ENCODE peak calls at places on chromosomes 13 and 19, in eight cellular contexts. B, Q, D, Z, I, C, U and S are unnamed samples.
A peak's percentile ranks its signal among the peaks of the same experiment; 100 is the strongest.

GRCh38 chr19:37699057-37699456 is 20.5 kb downstream of the ZNF607 start:
- DNase-seq in I (no peak), B (no peak), D (no peak), U (no peak), Z (no peak), C (no peak), Q (no peak), S (no peak)

GRCh38 chr13:25375727-25376358 is 4.1 kb downstream of the ATP8A2 start:
- DNase-seq in I (peak; percentile 51), C (peak; percentile 20), U (peak; percentile 22), D (peak; percentile 72), Z (peak; percentile 63), Q (no peak), B (no peak), S (peak; percentile 46)

GRCh38 chr19:46271488-46272197 is 25.2 kb upstream of the HIF3A start:
- DNase-seq in B (no peak), C (peak; percentile 95), I (peak; percentile 35), Q (no peak), Z (peak; percentile 77), U (no peak), D (no peak), S (peak; percentile 70)

GRCh38 chr19:12494260-12494860 is 9.7 kb upstream of the ZNF709 start:
- DNase-seq in U (no peak), C (no peak), B (no peak), I (no peak), Q (no peak), Z (no peak), D (no peak), S (no peak)

GRCh38 chr19:46661735-46662592 is 982 bp upstream of the DACT3 start:
- DNase-seq in D (peak; percentile 90), I (peak; percentile 88), B (peak; percentile 90), Q (peak; percentile 90), Z (peak; percentile 80), C (peak; percentile 81), U (peak; percentile 81), S (peak; percentile 90)

GRCh38 chr13:40508112-40508511 is 158.3 kb downstream of the FOXO1 start:
- DNase-seq in D (no peak), I (peak; percentile 96), Z (no peak), U (no peak), Q (no peak), C (peak; percentile 32), B (no peak), S (peak; percentile 72)

GRCh38 chr13:69425235-69425634 is 682.4 kb upstream of the ATXN8OS start:
- DNase-seq in I (no peak), B (no peak), D (no peak), U (no peak), Q (no peak), C (no peak), Z (no peak), S (no peak)

GRCh38 chr13:45396548-45397095 is 21.6 kb downstream of the SLC25A30 start:
- DNase-seq in U (no peak), Z (no peak), B (no peak), D (no peak), I (peak; percentile 84), C (no peak), Q (no peak), S (no peak)

GRCh38 chr13:24747248-24748151 is 16.5 kb upstream of the RNF17 start:
- DNase-seq in B (no peak), I (peak; percentile 12), Z (no peak), C (no peak), D (no peak), Q (peak; percentile 64), U (no peak), S (no peak)

GRCh38 chr13:113152894-113153809 is 5.3 kb upstream of the PROZ start:
- DNase-seq in C (no peak), U (peak; percentile 56), Q (peak; percentile 74), D (peak; percentile 44), Z (peak; percentile 18), I (no peak), B (peak; percentile 79), S (peak; percentile 28)

GRCh38 chr19:41623360-41623759 is 3.5 kb downstream of the CEACAM4 start:
- DNase-seq in Z (no peak), U (no peak), Q (no peak), C (no peak), B (no peak), D (no peak), I (no peak), S (no peak)

GRCh38 chr13:34156841-34157365 is 339.0 kb downstream of the RFC3 start:
- DNase-seq in B (no peak), C (peak; percentile 86), D (peak; percentile 1), U (peak; percentile 81), I (peak; percentile 99), Z (peak; percentile 96), Q (peak; percentile 80), S (peak; percentile 94)

GRCh38 chr13:98853791-98854191 is 101.3 kb upstream of the SLC15A1 start:
- DNase-seq in Q (no peak), D (no peak), Z (no peak), U (no peak), C (peak; percentile 47), B (peak; percentile 58), I (no peak), S (peak; percentile 75)

GRCh38 chr13:75468602-75469001 is 13.4 kb downstream of the TBC1D4 start:
- DNase-seq in U (no peak), D (no peak), I (no peak), B (no peak), C (no peak), Q (no peak), Z (no peak), S (no peak)

GRCh38 chr19:49318296-49318695 is 6.7 kb downstream of the SLC6A16 start:
- DNase-seq in Z (no peak), Q (no peak), D (no peak), B (no peak), I (no peak), C (no peak), U (no peak), S (no peak)
- TF ChIP-seq CTCF in Z (no peak), Q (no peak), D (no peak), B (no peak), I (no peak), C (no peak), U (no peak), S (no peak)

DNA sequence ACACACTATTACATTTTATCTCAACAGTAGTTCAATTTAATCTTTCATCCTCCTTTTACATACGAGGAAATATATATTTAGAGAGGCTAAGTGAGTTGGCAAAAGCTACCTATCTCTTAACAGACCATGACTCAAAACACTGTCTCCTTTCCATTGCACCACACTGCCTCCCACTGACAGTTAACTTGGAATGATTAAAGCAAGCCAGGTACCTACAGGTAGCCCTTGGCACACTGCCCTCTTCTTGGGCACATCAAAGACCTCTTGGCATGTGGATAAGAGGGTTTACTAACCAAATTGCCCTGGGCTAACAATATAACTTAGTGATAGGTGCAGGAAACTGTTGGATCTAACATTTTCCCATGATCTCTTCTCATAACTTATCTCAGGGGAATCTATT is 1.9 kb downstream of the ABHD13 start:
- DNase-seq in U (peak; percentile 74), D (peak; percentile 12), Q (no peak), B (no peak), Z (peak; percentile 70), I (no peak), C (no peak), S (no peak)
- H3K4me3 ChIP-seq in U (peak overlapping the region; percentile 90), D (peak overlapping the region; percentile 89), Q (peak overlapping the region; percentile 96), B (peak overlapping the region; percentile 95), Z (peak overlapping the region; percentile 83), I (no peak overlapping the region), C (no peak overlapping the region), S (no peak overlapping the region)

GRCh38 chr19:54435551-54436016 is 13.4 kb upstream of the LENG8 start:
- DNase-seq in Q (no peak), D (no peak), I (no peak), B (no peak), Z (no peak), C (no peak), U (no peak), S (no peak)

GRCh38 chr19:54436031-54436523 is 12.9 kb upstream of the LENG8 start:
- DNase-seq in D (no peak), Z (no peak), B (no peak), U (no peak), C (no peak), I (no peak), Q (no peak), S (no peak)

GRCh38 chr19:54436561-54437229 is 12.3 kb upstream of the LENG8 start:
- DNase-seq in D (no peak), I (no peak), Z (no peak), U (no peak), B (no peak), Q (no peak), C (no peak), S (no peak)

GRCh38 chr19:54440641-54441040 is 8.4 kb upstream of the LENG8 start:
- DNase-seq in Z (no peak), I (no peak), B (no peak), D (no peak), Q (no peak), C (no peak), U (no peak), S (no peak)

DNA sequence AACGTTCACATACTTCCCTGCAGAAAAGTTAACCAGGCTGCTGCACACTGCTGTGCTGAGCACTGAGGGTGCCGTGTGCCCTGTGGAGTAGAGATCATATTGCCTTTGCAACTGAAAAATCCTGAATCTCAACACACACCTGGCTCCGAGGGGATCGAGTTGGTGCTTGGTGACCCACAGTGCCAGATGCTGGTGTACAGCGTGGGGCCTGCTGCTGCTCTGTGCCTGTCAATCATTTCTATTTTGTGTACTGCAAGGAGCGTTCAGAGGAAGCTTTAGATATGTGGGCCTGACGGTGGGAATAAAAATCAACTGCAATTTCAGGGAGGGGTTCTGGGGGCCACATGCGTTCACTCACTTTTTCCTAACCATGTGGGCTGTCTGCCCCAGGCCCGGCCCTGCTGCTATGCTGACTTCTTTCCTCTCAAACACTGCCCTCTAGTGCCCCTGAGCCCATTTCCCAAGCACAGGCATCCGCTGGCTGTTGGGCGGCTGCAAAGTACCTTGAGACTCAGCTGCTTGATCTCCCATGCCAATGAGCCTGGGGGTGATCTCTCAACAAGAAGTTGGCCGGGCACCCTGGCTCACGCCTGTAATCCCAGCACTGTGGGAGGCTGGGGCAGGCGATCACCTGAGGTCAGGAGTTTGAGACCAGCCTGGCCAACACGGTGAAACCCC is 9.7 kb upstream of the LENG8 start:
- DNase-seq in I (peak; percentile 38), D (peak; percentile 47), Z (peak; percentile 68), U (no peak), C (no peak), B (no peak), Q (no peak), S (no peak)
- TF ChIP-seq CTCF in I (peak; percentile 37), D (peak; percentile 45), Z (peak; percentile 76), U (no peak), C (peak; percentile 75), B (no peak), Q (peak; percentile 17), S (peak; percentile 41)

GRCh38 chr19:19053508-19054314 is 10.1 kb upstream of the SLC25A42 start:
- DNase-seq in Z (peak; percentile 36), U (peak; percentile 65), Q (peak; percentile 86), B (peak; percentile 89), I (peak; percentile 53), D (peak; percentile 83), C (no peak), S (peak; percentile 63)
- H3K4me3 ChIP-seq in Z (no peak overlapping the region), U (no peak overlapping the region), Q (no peak overlapping the region), B (no peak overlapping the region), I (no peak overlapping the region), D (no peak overlapping the region), C (no peak overlapping the region), S (no peak overlapping the region)